ENCODE peak calls at places on chromosomes 12 and 14, in eight cellular contexts. O is fibroblast of lung, V is transverse colon, B is uterus, G is IMR-90, T is tibial nerve, X is heart right ventricle, Z is kidney. E is an unnamed sample.

GRCh38 chr14:98912655-98913054 is 359.3 kb downstream of the BCL11B start:
- DNase-seq in V (no peak), Z (no peak), B (no peak), T (no peak), X (no peak), O (no peak), G (no peak), E (peak)

GRCh38 chr12:73159952-73160351 is 887.8 kb downstream of the TRHDE start:
- DNase-seq in X (no peak), G (no peak), O (no peak), T (no peak), Z (no peak), V (no peak), B (no peak), E (no peak)

GRCh38 chr14:50944647-50945413 is 547 bp upstream of the PYGL start:
- DNase-seq in G (peak), V (peak), B (peak), Z (peak), X (peak), T (peak), O (peak), E (no peak)

GRCh38 chr14:56135668-56136067 is 17.5 kb downstream of the PELI2 start:
- DNase-seq in V (no peak), O (no peak), T (no peak), B (no peak), Z (no peak), X (no peak), G (no peak), E (no peak)

GRCh38 chr12:7092229-7092985 is at the start of gene C1R:
- DNase-seq in V (peak), Z (peak), X (peak), T (peak), O (peak), B (peak), G (peak), E (peak)

GRCh38 chr12:82124711-82125110 is 233.5 kb downstream of the CCDC59 start:
- DNase-seq in O (peak), X (no peak), G (no peak), T (no peak), V (no peak), B (no peak), Z (no peak), E (no peak)

GRCh38 chr12:71756054-71756675 is 1.5 kb downstream of the RAB21 start:
- DNase-seq in X (no peak), G (no peak), B (no peak), O (peak), V (no peak), T (no peak), Z (no peak), E (no peak)

GRCh38 chr14:56720703-56721426 is 89.4 kb downstream of the OTX2 start:
- DNase-seq in G (no peak), X (no peak), B (no peak), V (no peak), O (no peak), T (no peak), Z (no peak), E (no peak)

GRCh38 chr14:85487215-85487614 is 42.7 kb upstream of the FLRT2 start:
- DNase-seq in V (no peak), B (no peak), O (peak), Z (no peak), T (no peak), X (peak), G (peak), E (no peak)

GRCh38 chr12:94430304-94430703 is 29.4 kb downstream of the CEP83 start:
- DNase-seq in O (no peak), T (no peak), B (no peak), X (no peak), Z (no peak), V (no peak), G (no peak), E (no peak)

GRCh38 chr14:21041676-21042433 is at the start of gene RNASE7:
- DNase-seq in B (no peak), O (peak), G (peak), X (no peak), Z (no peak), V (no peak), T (no peak), E (no peak)

GRCh38 chr12:7093892-7094291 is 1.6 kb upstream of the C1R start:
- DNase-seq in X (no peak), T (peak), B (no peak), G (no peak), Z (no peak), O (no peak), V (no peak), E (no peak)

GRCh38 chr14:101891471-101891870 is 72.9 kb upstream of the DYNC1H1 start:
- DNase-seq in Z (no peak), O (no peak), X (no peak), T (no peak), G (no peak), B (no peak), V (peak), E (no peak)

GRCh38 chr12:2944401-2945047 is 14.7 kb upstream of the TEAD4 start:
- DNase-seq in G (peak), V (peak), B (peak), T (peak), Z (peak), O (no peak), X (peak), E (peak)

GRCh38 chr14:25237845-25238244 is 187.9 kb upstream of the STXBP6 start:
- DNase-seq in O (peak), G (peak), Z (no peak), X (no peak), T (no peak), V (peak), B (no peak), E (no peak)

GRCh38 chr12:48601013-48601756 is 31.3 kb upstream of the LALBA start:
- DNase-seq in B (no peak), T (no peak), X (no peak), V (no peak), O (peak), Z (no peak), G (peak), E (no peak)

GRCh38 chr14:94025720-94026119 is 420 bp upstream of the OTUB2 start:
- DNase-seq in Z (no peak), B (no peak), V (no peak), X (no peak), O (peak), T (no peak), G (no peak), E (no peak)

GRCh38 chr12:31874961-31875608 is 84.1 kb upstream of the RESF1 start:
- DNase-seq in Z (peak), V (peak), O (peak), B (peak), X (peak), G (peak), T (peak), E (peak)

GRCh38 chr14:92039073-92039719 is 663 bp downstream of the TRIP11 start:
- DNase-seq in T (no peak), O (peak), B (no peak), G (peak), V (peak), Z (peak), X (no peak), E (no peak)

DNA sequence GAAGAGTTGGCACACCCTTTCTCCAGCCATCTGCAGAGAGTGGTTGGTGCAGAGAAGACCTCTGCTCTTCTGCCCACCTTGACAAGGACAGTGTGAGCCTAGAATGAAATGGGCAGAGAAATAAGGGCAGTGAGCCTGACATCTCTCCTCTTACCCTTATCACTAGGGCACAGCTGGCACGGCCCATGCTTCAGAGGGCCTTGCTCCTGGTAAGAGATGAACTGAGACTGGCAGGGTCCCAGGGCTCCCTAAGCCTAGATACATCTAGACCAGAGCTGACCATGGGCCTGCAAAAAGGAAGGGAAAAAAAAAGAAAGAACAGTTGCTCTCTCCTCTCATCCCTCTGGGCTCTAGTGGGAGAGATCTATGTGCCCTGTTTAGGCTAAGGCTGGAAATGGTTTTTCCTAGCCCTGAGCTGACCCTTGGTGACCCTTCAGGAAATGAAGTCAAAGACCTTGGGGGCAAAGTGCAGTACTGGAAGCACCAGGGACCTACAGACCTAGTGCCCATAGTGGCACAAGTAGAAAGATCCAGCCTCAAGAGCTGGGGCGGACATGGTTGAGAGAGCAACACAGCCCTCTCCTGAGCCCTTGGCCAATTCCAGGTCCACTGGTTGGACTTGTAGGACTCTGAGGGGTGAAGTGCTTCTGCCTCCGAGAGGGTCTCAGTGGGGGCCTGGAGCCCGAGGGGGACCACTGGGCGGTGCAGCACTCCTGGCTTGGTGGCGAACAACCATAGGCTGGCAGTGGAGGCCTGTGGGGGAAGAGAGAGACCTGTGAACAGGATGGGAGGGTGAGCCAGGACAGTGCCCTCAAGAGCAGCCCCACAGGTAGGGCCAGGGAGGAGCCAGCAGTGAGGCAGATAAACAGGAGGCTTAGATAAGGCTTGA is 22.0 kb downstream of the PRPF40B start:
- DNase-seq in Z (peak), O (no peak), G (no peak), T (no peak), X (no peak), B (no peak), V (no peak), E (no peak)
- H3K27ac ChIP-seq in Z (no peak), O (no peak), G (no peak), T (peak), X (peak), B (peak), V (no peak), E (peak)

GRCh38 chr12:103495783-103496456 is at the start of gene C12orf42:
- DNase-seq in Z (peak), T (peak), G (no peak), B (no peak), X (no peak), O (no peak), V (peak), E (no peak)
- TF ChIP-seq CTCF in Z (peak), T (peak), G (peak), B (peak), X (peak), O (peak), V (no peak), E (peak)

DNA sequence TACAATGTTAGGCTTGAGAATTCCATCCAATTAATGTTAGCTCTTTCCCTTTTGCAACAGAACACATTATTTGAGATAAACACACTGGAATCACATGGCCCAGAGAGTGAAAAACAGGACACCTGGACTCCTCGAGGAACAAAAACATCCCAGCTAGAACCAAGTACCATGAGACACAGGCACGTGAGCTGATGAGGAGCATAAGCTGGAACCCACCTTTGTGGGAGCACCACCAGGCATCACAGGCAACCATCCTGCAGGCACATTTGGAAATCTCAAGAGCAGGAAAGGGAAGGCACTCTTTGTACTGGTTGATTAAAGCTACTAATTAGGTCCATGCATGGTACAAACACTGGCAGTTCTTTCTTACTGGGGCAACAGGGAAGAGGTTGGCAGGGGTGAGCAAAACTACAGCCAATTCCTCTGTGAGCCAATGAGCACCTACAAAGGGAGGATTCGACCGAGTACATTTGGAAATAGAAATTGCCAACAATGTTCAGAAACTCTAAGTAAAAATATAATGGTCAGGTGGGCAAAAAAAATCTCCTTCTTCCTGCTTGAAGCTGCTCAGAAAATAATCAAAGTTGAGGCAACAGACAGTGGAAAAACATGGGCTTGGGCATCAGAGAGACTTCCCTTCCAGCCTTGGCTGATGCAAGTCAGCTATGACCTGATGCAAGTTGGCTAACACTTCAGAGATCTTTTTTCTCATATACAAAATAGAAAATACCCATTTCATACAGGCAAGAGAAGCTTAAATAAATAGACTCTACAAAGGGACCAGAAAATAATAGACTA is 216.7 kb downstream of the NUAK1 start:
- DNase-seq in O (no peak), V (no peak), G (no peak), X (peak), T (no peak), Z (no peak), B (no peak), E (no peak)
- H3K27ac ChIP-seq in O (no peak), V (no peak), G (no peak), X (peak), T (no peak), Z (no peak), B (peak), E (no peak)

DNA sequence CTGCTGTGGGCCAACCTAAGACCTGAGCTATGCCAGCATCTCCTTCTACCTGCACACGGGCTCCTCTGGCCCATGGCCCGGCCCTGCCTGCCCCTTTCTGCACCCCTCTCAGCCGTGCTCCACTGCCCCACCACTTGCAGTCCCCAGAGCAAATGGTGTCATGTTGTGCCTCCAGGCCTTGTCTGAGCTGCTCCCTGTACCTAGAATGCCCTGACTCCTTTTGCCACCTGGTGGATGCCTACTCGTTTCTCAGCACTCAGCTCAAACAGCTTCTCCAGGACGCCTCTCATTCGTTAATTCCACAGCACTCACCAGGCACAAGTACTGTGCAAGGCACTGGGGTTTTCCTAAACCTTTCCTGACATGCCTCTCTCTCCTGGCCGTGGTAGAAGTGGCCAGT is 63.2 kb upstream of the PNMA1 start:
- DNase-seq in T (no peak), Z (no peak), V (no peak), B (no peak), O (no peak), G (no peak), X (no peak), E (no peak)
- TF ChIP-seq CTCF in T (no peak), Z (peak), V (no peak), B (no peak), O (no peak), G (no peak), X (no peak), E (no peak)

GRCh38 chr12:8687846-8688601 is 9.8 kb upstream of the RIMKLB start:
- DNase-seq in X (peak), G (peak), B (peak), O (peak), Z (no peak), V (peak), T (peak), E (no peak)
- H3K27ac ChIP-seq in X (no peak), G (no peak), B (peak), O (no peak), Z (no peak), V (peak), T (peak), E (no peak)

GRCh38 chr14:100540141-100540925 is 46.9 kb downstream of the BEGAIN start:
- DNase-seq in O (no peak), Z (peak), V (no peak), T (no peak), G (no peak), B (peak), X (no peak), E (no peak)
- TF ChIP-seq CTCF in O (no peak), Z (no peak), V (no peak), T (no peak), G (peak), B (no peak), X (no peak), E (no peak)

GRCh38 chr12:131824450-131824849 is 3.7 kb upstream of the MMP17 start:
- DNase-seq in G (no peak), Z (no peak), O (no peak), B (no peak), X (no peak), V (no peak), T (no peak), E (no peak)
- H3K27ac ChIP-seq in G (no peak), Z (no peak), O (no peak), B (no peak), X (no peak), V (no peak), T (no peak), E (no peak)

DNA sequence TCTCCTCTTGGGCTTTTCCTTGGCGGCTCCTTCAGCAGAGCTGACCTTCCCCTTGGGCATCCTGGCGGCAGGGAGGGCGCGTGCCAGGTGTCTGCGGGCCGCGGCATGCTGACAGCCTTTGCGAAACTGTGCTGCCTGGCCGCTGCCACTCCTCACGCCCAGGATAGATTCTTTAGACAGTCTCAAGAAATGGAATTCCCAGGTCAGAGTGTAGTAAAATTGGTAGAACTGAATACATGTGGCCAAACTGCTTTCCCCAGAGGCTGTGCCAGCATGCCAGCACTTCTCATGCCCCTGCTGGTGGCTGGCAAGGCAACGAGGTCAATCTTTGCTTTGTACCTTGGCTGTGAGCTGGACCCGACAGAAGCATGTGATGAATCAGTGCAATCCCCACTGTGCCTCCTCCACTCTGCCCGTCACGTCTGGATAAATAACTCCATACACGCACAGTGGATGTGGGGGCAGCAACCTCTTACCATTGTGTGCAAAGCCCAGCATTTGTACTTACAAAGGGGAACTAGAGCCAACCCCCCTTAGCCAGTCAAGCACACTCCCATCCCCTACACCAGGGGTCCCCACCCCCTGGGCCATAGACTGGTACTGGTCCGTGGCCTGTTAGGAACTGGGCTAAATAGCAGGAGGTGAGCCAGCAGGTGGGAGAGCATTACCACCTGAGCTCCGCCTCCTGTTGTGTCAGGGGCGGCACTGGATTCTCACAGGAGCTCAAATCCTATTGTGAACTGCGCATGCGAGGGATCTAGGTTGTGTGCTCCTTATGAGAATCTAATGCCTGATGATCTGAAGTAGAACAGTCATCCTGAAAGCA is 90.9 kb downstream of the ACTN1 start:
- DNase-seq in G (no peak), B (no peak), O (peak), Z (peak), X (peak), T (no peak), V (no peak), E (no peak)
- TF ChIP-seq CTCF in G (no peak), B (no peak), O (no peak), Z (no peak), X (no peak), T (no peak), V (no peak), E (no peak)